ENCODE peak calls at places on chromosome 4, in ten cellular contexts. One of them, this sample, is unnamed.

GRCh38 chr4:11250510-11250909 is 178.2 kb downstream of the HS3ST1 start:
- DNase-seq in endodermal cell: no peak
- DNase-seq in transverse colon: no peak
- DNase-seq in PC-9: no peak
- DNase-seq in HCT116: no peak
- DNase-seq in heart left ventricle: no peak
- DNase-seq in thoracic aorta: no peak
- DNase-seq in breast epithelium: no peak
- DNase-seq in fibroblast of lung: no peak
- DNase-seq in brain microvascular endothelial cell: no peak
- DNase-seq in this sample: no peak

GRCh38 chr4:19791422-19792113 is 460.1 kb upstream of the SLIT2 start:
- DNase-seq in endodermal cell: no peak
- DNase-seq in transverse colon: no peak
- DNase-seq in PC-9: no peak
- DNase-seq in HCT116: no peak
- DNase-seq in heart left ventricle: no peak
- DNase-seq in thoracic aorta: no peak
- DNase-seq in breast epithelium: no peak
- DNase-seq in fibroblast of lung: no peak
- DNase-seq in brain microvascular endothelial cell: peak; percentile 34
- DNase-seq in this sample: no peak

GRCh38 chr4:20260821-20261220 is 9.1 kb downstream of the SLIT2 start:
- DNase-seq in endodermal cell: no peak
- DNase-seq in transverse colon: no peak
- DNase-seq in PC-9: no peak
- DNase-seq in HCT116: no peak
- DNase-seq in heart left ventricle: no peak
- DNase-seq in thoracic aorta: no peak
- DNase-seq in breast epithelium: no peak
- DNase-seq in fibroblast of lung: no peak
- DNase-seq in brain microvascular endothelial cell: no peak
- DNase-seq in this sample: no peak

GRCh38 chr4:12360391-12360790 is 931.7 kb upstream of the HS3ST1 start:
- DNase-seq in endodermal cell: no peak
- DNase-seq in transverse colon: no peak
- DNase-seq in PC-9: no peak
- DNase-seq in HCT116: no peak
- DNase-seq in heart left ventricle: no peak
- DNase-seq in thoracic aorta: no peak
- DNase-seq in breast epithelium: no peak
- DNase-seq in fibroblast of lung: no peak
- DNase-seq in brain microvascular endothelial cell: no peak
- DNase-seq in this sample: no peak

GRCh38 chr4:163157157-163157556 is 9.5 kb downstream of the NAF1 start:
- DNase-seq in endodermal cell: no peak
- DNase-seq in transverse colon: no peak
- DNase-seq in PC-9: no peak
- DNase-seq in HCT116: no peak
- DNase-seq in heart left ventricle: no peak
- DNase-seq in thoracic aorta: no peak
- DNase-seq in breast epithelium: no peak
- DNase-seq in fibroblast of lung: peak; percentile 42
- DNase-seq in brain microvascular endothelial cell: peak; percentile 67
- DNase-seq in this sample: no peak

GRCh38 chr4:95077864-95078263 is 320.1 kb downstream of the BMPR1B start:
- DNase-seq in endodermal cell: no peak
- DNase-seq in transverse colon: no peak
- DNase-seq in PC-9: no peak
- DNase-seq in HCT116: no peak
- DNase-seq in heart left ventricle: no peak
- DNase-seq in thoracic aorta: no peak
- DNase-seq in breast epithelium: no peak
- DNase-seq in fibroblast of lung: peak; percentile 9
- DNase-seq in brain microvascular endothelial cell: peak; percentile 4
- DNase-seq in this sample: no peak

GRCh38 chr4:107757860-107758476 is 37.9 kb upstream of the PAPSS1 start:
- DNase-seq in endodermal cell: no peak
- DNase-seq in transverse colon: no peak
- DNase-seq in PC-9: no peak
- DNase-seq in HCT116: no peak
- DNase-seq in heart left ventricle: no peak
- DNase-seq in thoracic aorta: no peak
- DNase-seq in breast epithelium: no peak
- DNase-seq in fibroblast of lung: peak; percentile 65
- DNase-seq in brain microvascular endothelial cell: no peak
- DNase-seq in this sample: no peak

GRCh38 chr4:98822144-98822543 is 106.8 kb downstream of the EIF4E start:
- DNase-seq in endodermal cell: no peak
- DNase-seq in transverse colon: no peak
- DNase-seq in PC-9: no peak
- DNase-seq in HCT116: no peak
- DNase-seq in heart left ventricle: no peak
- DNase-seq in thoracic aorta: no peak
- DNase-seq in breast epithelium: no peak
- DNase-seq in fibroblast of lung: no peak
- DNase-seq in brain microvascular endothelial cell: no peak
- DNase-seq in this sample: no peak

GRCh38 chr4:15162465-15163283 is 160.4 kb downstream of the CPEB2 start:
- DNase-seq in endodermal cell: no peak
- DNase-seq in transverse colon: no peak
- DNase-seq in PC-9: peak; percentile 48
- DNase-seq in HCT116: no peak
- DNase-seq in heart left ventricle: no peak
- DNase-seq in thoracic aorta: no peak
- DNase-seq in breast epithelium: no peak
- DNase-seq in fibroblast of lung: peak; percentile 76
- DNase-seq in brain microvascular endothelial cell: no peak
- DNase-seq in this sample: no peak

GRCh38 chr4:1204286-1204827 is 32.0 kb upstream of the SPON2 start:
- DNase-seq in endodermal cell: no peak
- DNase-seq in transverse colon: peak; percentile 31
- DNase-seq in PC-9: no peak
- DNase-seq in HCT116: no peak
- DNase-seq in heart left ventricle: no peak
- DNase-seq in thoracic aorta: no peak
- DNase-seq in breast epithelium: no peak
- DNase-seq in fibroblast of lung: no peak
- DNase-seq in brain microvascular endothelial cell: no peak
- DNase-seq in this sample: no peak

GRCh38 chr4:164383187-164384181 is 370.4 kb upstream of the SMIM31 start:
- DNase-seq in endodermal cell: peak; percentile 86
- DNase-seq in transverse colon: no peak
- DNase-seq in PC-9: no peak
- DNase-seq in HCT116: no peak
- DNase-seq in heart left ventricle: peak; percentile 9
- DNase-seq in thoracic aorta: no peak
- DNase-seq in breast epithelium: no peak
- DNase-seq in fibroblast of lung: peak; percentile 68
- DNase-seq in brain microvascular endothelial cell: peak; percentile 33
- DNase-seq in this sample: no peak

GRCh38 chr4:88865051-88865450 is 167.4 kb upstream of the NAP1L5 start:
- DNase-seq in endodermal cell: no peak
- DNase-seq in transverse colon: no peak
- DNase-seq in PC-9: peak; percentile 38
- DNase-seq in HCT116: no peak
- DNase-seq in heart left ventricle: no peak
- DNase-seq in thoracic aorta: no peak
- DNase-seq in breast epithelium: no peak
- DNase-seq in fibroblast of lung: peak; percentile 37
- DNase-seq in brain microvascular endothelial cell: no peak
- DNase-seq in this sample: no peak

GRCh38 chr4:34676390-34676789 is 1567.9 kb downstream of the ARAP2 start:
- DNase-seq in endodermal cell: no peak
- DNase-seq in transverse colon: no peak
- DNase-seq in PC-9: peak; percentile 61
- DNase-seq in HCT116: peak; percentile 29
- DNase-seq in heart left ventricle: no peak
- DNase-seq in thoracic aorta: no peak
- DNase-seq in breast epithelium: no peak
- DNase-seq in fibroblast of lung: no peak
- DNase-seq in brain microvascular endothelial cell: no peak
- DNase-seq in this sample: no peak

GRCh38 chr4:105709081-105709450 is 482 bp downstream of the GSTCD start:
- DNase-seq in endodermal cell: no peak
- DNase-seq in transverse colon: no peak
- DNase-seq in PC-9: no peak
- DNase-seq in HCT116: peak; percentile 6
- DNase-seq in heart left ventricle: no peak
- DNase-seq in thoracic aorta: no peak
- DNase-seq in breast epithelium: no peak
- DNase-seq in fibroblast of lung: peak; percentile 17
- DNase-seq in brain microvascular endothelial cell: no peak
- DNase-seq in this sample: no peak

GRCh38 chr4:90570615-90571014 is 443.4 kb downstream of the CCSER1 start:
- DNase-seq in endodermal cell: no peak
- DNase-seq in transverse colon: no peak
- DNase-seq in PC-9: no peak
- DNase-seq in HCT116: no peak
- DNase-seq in heart left ventricle: no peak
- DNase-seq in thoracic aorta: no peak
- DNase-seq in breast epithelium: no peak
- DNase-seq in fibroblast of lung: no peak
- DNase-seq in brain microvascular endothelial cell: no peak
- DNase-seq in this sample: no peak

GRCh38 chr4:6246170-6246634 is 23.4 kb upstream of the WFS1 start:
- DNase-seq in endodermal cell: no peak
- DNase-seq in transverse colon: no peak
- DNase-seq in PC-9: no peak
- DNase-seq in HCT116: no peak
- DNase-seq in heart left ventricle: no peak
- DNase-seq in thoracic aorta: no peak
- DNase-seq in breast epithelium: no peak
- DNase-seq in fibroblast of lung: no peak
- DNase-seq in brain microvascular endothelial cell: no peak
- DNase-seq in this sample: no peak
- H3K27me3 ChIP-seq in endodermal cell: no peaks in the 10 kb centered on the region
- H3K27me3 ChIP-seq in transverse colon: peaks cover 57% of the 10 kb centered on the region
- H3K27me3 ChIP-seq in PC-9: peaks cover 40% of the 10 kb centered on the region
- H3K27me3 ChIP-seq in HCT116: no peaks in the 10 kb centered on the region
- H3K27me3 ChIP-seq in heart left ventricle: peaks cover 55% of the 10 kb centered on the region
- H3K27me3 ChIP-seq in thoracic aorta: no peaks in the 10 kb centered on the region
- H3K27me3 ChIP-seq in breast epithelium: peaks cover 58% of the 10 kb centered on the region
- H3K27me3 ChIP-seq in fibroblast of lung: no peaks in the 10 kb centered on the region
- H3K27me3 ChIP-seq in brain microvascular endothelial cell: peaks cover 10% of the 10 kb centered on the region
- H3K27me3 ChIP-seq in this sample: peaks cover 89% of the 10 kb centered on the region

DNA sequence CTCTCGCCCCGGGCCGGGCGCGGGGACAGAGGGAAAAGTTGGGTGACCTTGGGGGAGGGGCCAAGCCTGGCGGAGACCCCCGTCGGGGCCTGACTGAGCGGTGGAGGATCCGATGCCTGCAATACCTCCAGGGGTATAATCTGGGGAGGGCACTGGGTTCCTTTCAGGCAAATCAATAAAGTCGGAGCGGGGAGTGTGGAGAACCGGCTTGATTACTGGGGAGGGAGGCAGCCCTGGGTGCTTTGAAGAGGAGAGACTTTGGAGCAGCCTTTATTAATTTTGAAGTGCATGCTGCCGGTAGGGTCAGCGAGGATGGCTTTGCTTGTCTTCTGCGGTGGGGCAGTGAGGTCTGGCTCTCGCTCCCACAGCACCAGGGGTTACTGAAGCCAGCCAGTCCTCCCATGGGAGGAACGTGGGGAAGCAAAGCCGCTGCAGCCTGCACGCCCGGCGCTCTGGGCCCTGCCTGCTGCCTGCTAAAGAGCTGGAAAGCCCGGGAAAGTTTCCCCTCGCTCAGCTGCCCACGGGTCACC is 396 bp upstream of the LGI2 start:
- DNase-seq in endodermal cell: peak; percentile 82
- DNase-seq in transverse colon: peak; percentile 14
- DNase-seq in PC-9: no peak
- DNase-seq in HCT116: no peak
- DNase-seq in heart left ventricle: peak; percentile 27
- DNase-seq in thoracic aorta: no peak
- DNase-seq in breast epithelium: no peak
- DNase-seq in fibroblast of lung: peak; percentile 10
- DNase-seq in brain microvascular endothelial cell: no peak
- DNase-seq in this sample: peak; percentile 22
- H3K4me3 ChIP-seq in endodermal cell: peak overlapping the region; percentile 74
- H3K4me3 ChIP-seq in transverse colon: peak overlapping the region; percentile 43
- H3K4me3 ChIP-seq in PC-9: no peak overlapping the region
- H3K4me3 ChIP-seq in HCT116: no peak overlapping the region
- H3K4me3 ChIP-seq in heart left ventricle: peak overlapping the region; percentile 76
- H3K4me3 ChIP-seq in thoracic aorta: peak overlapping the region; percentile 74
- H3K4me3 ChIP-seq in breast epithelium: peak overlapping the region; percentile 51
- H3K4me3 ChIP-seq in fibroblast of lung: no peak overlapping the region
- H3K4me3 ChIP-seq in brain microvascular endothelial cell: peak overlapping the region; percentile 32
- H3K4me3 ChIP-seq in this sample: peak overlapping the region; percentile 76

GRCh38 chr4:93786149-93786548 is 42.4 kb upstream of the ATOH1 start:
- DNase-seq in endodermal cell: no peak
- DNase-seq in transverse colon: no peak
- DNase-seq in PC-9: no peak
- DNase-seq in HCT116: no peak
- DNase-seq in heart left ventricle: no peak
- DNase-seq in thoracic aorta: no peak
- DNase-seq in breast epithelium: no peak
- DNase-seq in fibroblast of lung: no peak
- DNase-seq in brain microvascular endothelial cell: no peak
- DNase-seq in this sample: no peak

GRCh38 chr4:93791570-93792195 is 36.9 kb upstream of the ATOH1 start:
- DNase-seq in endodermal cell: peak; percentile 82
- DNase-seq in transverse colon: peak; percentile 64
- DNase-seq in PC-9: peak; percentile 34
- DNase-seq in HCT116: peak; percentile 55
- DNase-seq in heart left ventricle: peak; percentile 18
- DNase-seq in thoracic aorta: no peak
- DNase-seq in breast epithelium: no peak
- DNase-seq in fibroblast of lung: peak; percentile 62
- DNase-seq in brain microvascular endothelial cell: peak; percentile 40
- DNase-seq in this sample: no peak

DNA sequence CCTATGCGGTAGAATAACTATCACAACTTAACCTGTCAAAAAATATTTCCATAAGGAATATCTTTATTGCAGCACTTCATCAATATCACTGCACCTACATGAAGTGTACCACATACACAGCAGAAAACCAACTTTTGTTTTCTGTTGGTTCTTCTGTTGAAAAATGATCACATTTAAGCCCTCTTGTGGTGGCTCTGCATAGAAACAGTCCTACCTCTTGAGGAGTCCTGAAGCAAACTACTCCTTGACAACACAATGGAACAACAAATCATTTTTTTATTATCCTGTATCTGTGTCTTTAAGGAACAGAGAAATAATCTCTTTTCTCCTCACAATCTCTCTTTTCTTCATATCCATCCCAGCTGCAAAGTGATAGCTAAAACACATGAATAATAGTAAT is 39.8 kb upstream of the ATOH1 start:
- DNase-seq in endodermal cell: no peak
- DNase-seq in transverse colon: no peak
- DNase-seq in PC-9: peak; percentile 32
- DNase-seq in HCT116: peak; percentile 43
- DNase-seq in heart left ventricle: no peak
- DNase-seq in thoracic aorta: no peak
- DNase-seq in breast epithelium: no peak
- DNase-seq in fibroblast of lung: peak; percentile 39
- DNase-seq in brain microvascular endothelial cell: peak; percentile 26
- DNase-seq in this sample: no peak
- TF ChIP-seq CTCF in endodermal cell: peak; percentile 86
- TF ChIP-seq CTCF in transverse colon: no peak
- TF ChIP-seq CTCF in PC-9: peak; percentile 42
- TF ChIP-seq CTCF in HCT116: peak; percentile 38
- TF ChIP-seq CTCF in heart left ventricle: no peak
- TF ChIP-seq CTCF in thoracic aorta: no peak
- TF ChIP-seq CTCF in breast epithelium: no peak
- TF ChIP-seq CTCF in fibroblast of lung: peak; percentile 68
- TF ChIP-seq CTCF in brain microvascular endothelial cell: peak; percentile 65
- TF ChIP-seq CTCF in this sample: peak; percentile 28

GRCh38 chr4:146646601-146647000 is 7.9 kb downstream of the POU4F2 start:
- DNase-seq in endodermal cell: no peak
- DNase-seq in transverse colon: no peak
- DNase-seq in PC-9: no peak
- DNase-seq in HCT116: no peak
- DNase-seq in heart left ventricle: no peak
- DNase-seq in thoracic aorta: no peak
- DNase-seq in breast epithelium: no peak
- DNase-seq in fibroblast of lung: no peak
- DNase-seq in brain microvascular endothelial cell: no peak
- DNase-seq in this sample: no peak
- H3K27me3 ChIP-seq in endodermal cell: peaks cover 100% of the 10 kb centered on the region
- H3K27me3 ChIP-seq in transverse colon: peaks cover 99% of the 10 kb centered on the region
- H3K27me3 ChIP-seq in PC-9: no peaks in the 10 kb centered on the region
- H3K27me3 ChIP-seq in HCT116: peaks cover 30% of the 10 kb centered on the region
- H3K27me3 ChIP-seq in heart left ventricle: peaks cover 83% of the 10 kb centered on the region
- H3K27me3 ChIP-seq in thoracic aorta: peaks cover 6% of the 10 kb centered on the region
- H3K27me3 ChIP-seq in breast epithelium: peaks cover 75% of the 10 kb centered on the region
- H3K27me3 ChIP-seq in fibroblast of lung: peaks cover 23% of the 10 kb centered on the region
- H3K27me3 ChIP-seq in brain microvascular endothelial cell: peaks cover 63% of the 10 kb centered on the region
- H3K27me3 ChIP-seq in this sample: peaks cover 100% of the 10 kb centered on the region

This sample was measured in left ventricle myocardium inferior.